ENCODE peak calls at places on chromosomes 13 and 19, in ten cellular contexts. I is thoracic aorta; T is RCC 7860; G is stimulated activated CD4-positive, alpha-beta T cell treated with anti-CD3 and anti-CD28 coated beads, Interleukin-1b, Interleukin-23, amount 100 ng/mL, for 24 hours; A is glutamatergic neuron; F is T-helper 1 cell; S is left cardiac atrium; N is tibial nerve; U is activated T-helper 1 cell treated with Interleukin-2 at 50 U/mL for 16 hours; E is left kidney. J is an unnamed sample.

GRCh38 chr19:52599241-52599640 is 29.2 kb downstream of the ZNF701 start:
- DNase-seq in I (no peak), T (no peak), G (no peak), A (no peak), F (no peak), S (no peak), N (no peak), U (no peak), E (no peak), J (peak)

GRCh38 chr13:34410653-34411052 is 531.4 kb upstream of the NBEA start:
- DNase-seq in I (no peak), T (no peak), G (no peak), A (no peak), F (no peak), S (no peak), N (no peak), U (no peak), E (no peak), J (no peak)

GRCh38 chr19:17246681-17247425 is 1.1 kb upstream of the NR2F6 start:
- DNase-seq in I (no peak), T (peak), G (no peak), A (peak), F (no peak), S (peak), N (no peak), U (no peak), E (no peak), J (no peak)

GRCh38 chr13:50779443-50780200 is 63.9 kb downstream of the DLEU7 start:
- DNase-seq in I (no peak), T (no peak), G (no peak), A (no peak), F (no peak), S (no peak), N (no peak), U (no peak), E (no peak), J (peak)

GRCh38 chr13:108176685-108177274 is 38.6 kb downstream of the LIG4 start:
- DNase-seq in I (no peak), T (no peak), G (peak), A (peak), F (peak), S (no peak), N (peak), U (no peak), E (peak), J (peak)

GRCh38 chr19:37468961-37469777 is at the start of gene ZNF570:
- DNase-seq in I (peak), T (peak), G (peak), A (peak), F (peak), S (peak), N (peak), U (peak), E (peak), J (peak)

GRCh38 chr13:69997061-69997460 is 110.6 kb upstream of the ATXN8OS start:
- DNase-seq in I (no peak), T (no peak), G (no peak), A (no peak), F (no peak), S (no peak), N (no peak), U (no peak), E (no peak), J (no peak)

GRCh38 chr13:50757021-50757420 is 86.5 kb downstream of the DLEU7 start:
- DNase-seq in I (no peak), T (no peak), G (no peak), A (no peak), F (no peak), S (no peak), N (no peak), U (no peak), E (no peak), J (no peak)

GRCh38 chr19:12792048-12792852 is 964 bp downstream of the JUNB start:
- DNase-seq in I (no peak), T (peak), G (no peak), A (peak), F (peak), S (peak), N (no peak), U (peak), E (peak), J (peak)

GRCh38 chr19:4536798-4537197 is 1.8 kb upstream of the PLIN5 start:
- DNase-seq in I (no peak), T (no peak), G (no peak), A (no peak), F (no peak), S (no peak), N (no peak), U (no peak), E (peak), J (no peak)

GRCh38 chr19:53772943-53773342 is 51.2 kb downstream of the NLRP12 start:
- DNase-seq in I (peak), T (peak), G (peak), A (peak), F (peak), S (peak), N (peak), U (no peak), E (peak), J (peak)

GRCh38 chr19:51107406-51108065 is 673 bp downstream of the CTU1 start:
- DNase-seq in I (no peak), T (no peak), G (no peak), A (peak), F (no peak), S (no peak), N (peak), U (no peak), E (peak), J (peak)

GRCh38 chr13:98462946-98463345 is 114.0 kb downstream of the STK24 start:
- DNase-seq in I (no peak), T (no peak), G (no peak), A (no peak), F (no peak), S (no peak), N (no peak), U (no peak), E (no peak), J (no peak)

GRCh38 chr13:83286737-83287136 is 595.5 kb downstream of the SLITRK1 start:
- DNase-seq in I (no peak), T (no peak), G (no peak), A (no peak), F (no peak), S (no peak), N (no peak), U (no peak), E (peak), J (no peak)

GRCh38 chr19:57671124-57671895 is 2.6 kb downstream of the ZSCAN4 start:
- DNase-seq in I (no peak), T (no peak), G (no peak), A (no peak), F (no peak), S (no peak), N (no peak), U (no peak), E (no peak), J (peak)

GRCh38 chr13:46165485-46166220 is 16.3 kb downstream of the LCP1 start:
- DNase-seq in I (no peak), T (peak), G (no peak), A (no peak), F (peak), S (no peak), N (no peak), U (no peak), E (no peak), J (no peak)